ENCODE peak calls at places on chromosomes 13 and 19, in seven cellular contexts. D, X, O, K, P, Q and Y are unnamed samples.

GRCh38 chr13:72823081-72823480 is 41.1 kb downstream of the PIBF1 start:
- DNase-seq in D (no peak), X (no peak), O (no peak), K (no peak), P (no peak), Q (no peak), Y (no peak)

GRCh38 chr13:48258002-48258401 is 25.0 kb downstream of the ITM2B start:
- DNase-seq in D (no peak), X (no peak), O (no peak), K (no peak), P (no peak), Q (no peak), Y (no peak)

GRCh38 chr13:46168341-46168740 is 13.6 kb downstream of the LCP1 start:
- DNase-seq in D (peak; percentile 28), X (no peak), O (no peak), K (no peak), P (no peak), Q (no peak), Y (no peak)

GRCh38 chr13:84940167-84940566 is 859.1 kb downstream of the SLITRK6 start:
- DNase-seq in D (no peak), X (no peak), O (no peak), K (no peak), P (no peak), Q (no peak), Y (no peak)

GRCh38 chr13:83881031-83881727 is 1.1 kb downstream of the SLITRK1 start:
- DNase-seq in D (no peak), X (no peak), O (no peak), K (no peak), P (no peak), Q (no peak), Y (peak; percentile 36)

GRCh38 chr19:39409886-39410619 is 2.4 kb upstream of the PLEKHG2 start:
- DNase-seq in D (peak; percentile 92), X (peak; percentile 85), O (no peak), K (peak; percentile 54), P (peak; percentile 54), Q (no peak), Y (no peak)

GRCh38 chr19:4496304-4496703 is 22.0 kb downstream of the PLIN4 start:
- DNase-seq in D (no peak), X (no peak), O (no peak), K (no peak), P (no peak), Q (no peak), Y (no peak)

GRCh38 chr13:98214707-98215106 is 37.6 kb upstream of the RNF113B start:
- DNase-seq in D (no peak), X (no peak), O (no peak), K (no peak), P (peak; percentile 6), Q (no peak), Y (no peak)

GRCh38 chr13:88051746-88052482 is 380.7 kb downstream of the SLITRK5 start:
- DNase-seq in D (peak; percentile 7), X (no peak), O (no peak), K (peak; percentile 12), P (no peak), Q (no peak), Y (peak; percentile 45)

GRCh38 chr19:48310227-48310626 is 15.1 kb upstream of the EMP3 start:
- DNase-seq in D (no peak), X (no peak), O (no peak), K (no peak), P (no peak), Q (no peak), Y (no peak)

GRCh38 chr19:50510700-50511068 is 307 bp downstream of the JOSD2 start:
- DNase-seq in D (no peak), X (no peak), O (no peak), K (no peak), P (no peak), Q (no peak), Y (no peak)

GRCh38 chr19:33809960-33810359 is 13.3 kb downstream of the KCTD15 start:
- DNase-seq in D (no peak), X (no peak), O (no peak), K (no peak), P (no peak), Q (no peak), Y (no peak)

GRCh38 chr19:42634409-42635232 is 39.9 kb upstream of the CEACAM8 start:
- DNase-seq in D (no peak), X (no peak), O (no peak), K (peak; percentile 42), P (peak; percentile 29), Q (no peak), Y (peak; percentile 64)

GRCh38 chr19:12786149-12786870 is 5.0 kb upstream of the JUNB start:
- DNase-seq in D (peak; percentile 83), X (peak; percentile 85), O (no peak), K (no peak), P (no peak), Q (no peak), Y (peak; percentile 42)

GRCh38 chr19:39937792-39938191 is 3.4 kb upstream of the FCGBP start:
- DNase-seq in D (no peak), X (no peak), O (no peak), K (no peak), P (no peak), Q (no peak), Y (no peak)

GRCh38 chr13:43573787-43574562 is 212.8 kb downstream of the ENOX1 start:
- DNase-seq in D (no peak), X (no peak), O (no peak), K (no peak), P (no peak), Q (no peak), Y (no peak)

GRCh38 chr13:112725346-112726017 is 35.6 kb downstream of the ATP11A start:
- DNase-seq in D (no peak), X (no peak), O (no peak), K (no peak), P (peak; percentile 48), Q (no peak), Y (peak; percentile 56)

GRCh38 chr13:76533251-76533650 is 353.0 kb downstream of the KCTD12 start:
- DNase-seq in D (no peak), X (no peak), O (no peak), K (no peak), P (no peak), Q (no peak), Y (no peak)

GRCh38 chr19:15449620-15450527 is at the start of gene WIZ:
- DNase-seq in D (peak; percentile 93), X (peak; percentile 90), O (no peak), K (peak; percentile 87), P (no peak), Q (no peak), Y (peak; percentile 91)

GRCh38 chr19:13718733-13719132 is 45.6 kb upstream of the MRI1 start:
- DNase-seq in D (peak; percentile 58), X (no peak), O (no peak), K (peak; percentile 48), P (no peak), Q (no peak), Y (peak; percentile 63)

GRCh38 chr13:46593403-46593802 is 40.4 kb downstream of the LRCH1 start:
- DNase-seq in D (no peak), X (no peak), O (no peak), K (no peak), P (no peak), Q (no peak), Y (no peak)

GRCh38 chr13:30429721-30430694 is 7.7 kb downstream of the UBE2L5 start:
- DNase-seq in D (no peak), X (no peak), O (no peak), K (no peak), P (peak; percentile 60), Q (no peak), Y (no peak)

GRCh38 chr13:112325941-112326645 is 50.1 kb upstream of the SPACA7 start:
- DNase-seq in D (peak; percentile 59), X (no peak), O (no peak), K (no peak), P (no peak), Q (no peak), Y (peak; percentile 36)

GRCh38 chr19:39870171-39870971 is 24.2 kb upstream of the FBL start:
- DNase-seq in D (no peak), X (no peak), O (no peak), K (no peak), P (no peak), Q (no peak), Y (peak; percentile 87)

GRCh38 chr13:34161829-34162544 is 344.0 kb downstream of the RFC3 start:
- DNase-seq in D (no peak), X (no peak), O (no peak), K (no peak), P (no peak), Q (no peak), Y (peak; percentile 56)

GRCh38 chr13:73189766-73190165 is 131.0 kb downstream of the KLF5 start:
- DNase-seq in D (no peak), X (no peak), O (no peak), K (no peak), P (no peak), Q (no peak), Y (peak; percentile 74)

GRCh38 chr19:53507523-53508442 is 30.2 kb upstream of the ZNF331 start:
- DNase-seq in D (no peak), X (no peak), O (no peak), K (no peak), P (no peak), Q (no peak), Y (no peak)

GRCh38 chr19:1069009-1069779 is 2.2 kb downstream of the ARHGAP45 start:
- DNase-seq in D (peak; percentile 88), X (peak; percentile 71), O (no peak), K (no peak), P (no peak), Q (no peak), Y (no peak)
- H3K4me1 ChIP-seq in D (peaks cover 25% of the 10 kb centered on the region), X (peaks cover 44% of the 10 kb centered on the region), O (peaks cover 58% of the 10 kb centered on the region), K (peaks cover 3% of the 10 kb centered on the region), P (peaks cover 23% of the 10 kb centered on the region), Q (peaks cover 63% of the 10 kb centered on the region), Y (peaks cover 5% of the 10 kb centered on the region)

GRCh38 chr19:9791552-9792181 is 23.1 kb upstream of the ZNF846 start:
- DNase-seq in D (peak; percentile 97), X (peak; percentile 96), O (no peak), K (peak; percentile 98), P (no peak), Q (peak; percentile 99), Y (peak; percentile 100)
- TF ChIP-seq CTCF in D (no peak), X (no peak), O (no peak), K (no peak), P (no peak), Q (no peak), Y (no peak)

GRCh38 chr13:110705356-110705825 is 525 bp downstream of the CARS2 start:
- DNase-seq in D (no peak), X (no peak), O (no peak), K (no peak), P (no peak), Q (no peak), Y (no peak)
- H3K4me1 ChIP-seq in D (peaks cover 12% of the 10 kb centered on the region), X (peaks cover 30% of the 10 kb centered on the region), O (peaks cover 41% of the 10 kb centered on the region), K (peaks cover 12% of the 10 kb centered on the region), P (peaks cover 17% of the 10 kb centered on the region), Q (peaks cover 32% of the 10 kb centered on the region), Y (peaks cover 4% of the 10 kb centered on the region)

GRCh38 chr19:30817965-30818364 is 445.8 kb downstream of the ZNF536 start:
- DNase-seq in D (no peak), X (no peak), O (no peak), K (no peak), P (no peak), Q (no peak), Y (no peak)

GRCh38 chr19:30811397-30812098 is 439.4 kb downstream of the ZNF536 start:
- DNase-seq in D (no peak), X (peak; percentile 46), O (no peak), K (no peak), P (no peak), Q (no peak), Y (no peak)

GRCh38 chr19:30812099-30812684 is 440.0 kb downstream of the ZNF536 start:
- DNase-seq in D (no peak), X (no peak), O (no peak), K (no peak), P (no peak), Q (no peak), Y (no peak)

GRCh38 chr19:30815889-30816580 is 443.9 kb downstream of the ZNF536 start:
- DNase-seq in D (no peak), X (no peak), O (no peak), K (no peak), P (no peak), Q (no peak), Y (no peak)
- TF ChIP-seq CTCF in D (no peak), X (no peak), O (no peak), K (no peak), P (no peak), Q (no peak), Y (no peak)